ENCODE peak calls at places on chromosome X, in five cellular contexts. N, L, W, T and E are unnamed samples.

GRCh38 chrX:15202458-15203177 is 67.3 kb downstream of the ASB9 start:
- DNase-seq in T (no peak), W (peak), N (no peak), L (no peak), E (peak)

GRCh38 chrX:104310084-104310483 is 55.4 kb upstream of the ESX1 start:
- DNase-seq in T (no peak), W (peak), N (no peak), L (no peak), E (no peak)

GRCh38 chrX:48540015-48540350 is 469 bp downstream of the TBC1D25 start:
- DNase-seq in L (peak), N (no peak), T (peak), W (peak), E (no peak)

GRCh38 chrX:96568088-96568487 is 116.6 kb upstream of the DIAPH2 start:
- DNase-seq in W (no peak), T (no peak), N (no peak), L (no peak), E (no peak)

GRCh38 chrX:45758319-45758718 is 557.6 kb upstream of the DIPK2B start:
- DNase-seq in W (peak), T (no peak), N (no peak), L (no peak), E (no peak)

GRCh38 chrX:43870758-43871419 is 11.4 kb downstream of the MAOB start:
- DNase-seq in W (no peak), N (peak), T (no peak), L (no peak), E (no peak)

GRCh38 chrX:142089193-142089592 is 115.9 kb downstream of the MAGEC2 start:
- DNase-seq in L (no peak), N (no peak), T (no peak), W (peak), E (peak)

GRCh38 chrX:13647709-13648212 is 5.2 kb upstream of the TCEANC start:
- DNase-seq in W (peak), T (peak), L (peak), N (peak), E (no peak)

GRCh38 chrX:65706041-65706828 is 38.8 kb downstream of the MSN start:
- DNase-seq in L (no peak), N (peak), T (no peak), W (peak), E (peak)

GRCh38 chrX:139831689-139832456 is 101.0 kb downstream of the ATP11C start:
- DNase-seq in N (no peak), W (peak), T (peak), L (no peak), E (peak)

GRCh38 chrX:65587616-65588526 is 53.3 kb upstream of the LAS1L start:
- DNase-seq in N (peak), L (peak), T (peak), W (peak), E (no peak)

GRCh38 chrX:77949840-77950239 is 19.6 kb downstream of the PGAM4 start:
- DNase-seq in T (no peak), W (no peak), N (no peak), L (no peak), E (peak)

GRCh38 chrX:45778621-45779020 is 577.9 kb upstream of the DIPK2B start:
- DNase-seq in W (no peak), N (no peak), T (no peak), L (no peak), E (no peak)

GRCh38 chrX:10450959-10451355 is 169.4 kb downstream of the MID1 start:
- DNase-seq in L (no peak), T (no peak), N (no peak), W (no peak), E (no peak)

GRCh38 chrX:40864972-40865371 is 129.6 kb upstream of the MED14 start:
- DNase-seq in W (peak), T (no peak), N (no peak), L (no peak), E (no peak)

GRCh38 chrX:40383969-40384368 is 196.8 kb upstream of the ATP6AP2 start:
- DNase-seq in N (no peak), T (no peak), L (no peak), W (no peak), E (no peak)

GRCh38 chrX:97039363-97040029 is 155.8 kb downstream of the RPA4 start:
- DNase-seq in T (peak), N (peak), W (peak), L (no peak), E (no peak)

GRCh38 chrX:71616672-71617529 is 1.4 kb downstream of the CXCR3 start:
- DNase-seq in N (no peak), W (no peak), T (peak), L (no peak), E (no peak)

GRCh38 chrX:122219226-122219625 is 964.9 kb upstream of the GRIA3 start:
- DNase-seq in T (no peak), L (no peak), W (no peak), N (no peak), E (no peak)

GRCh38 chrX:152900937-152901445 is 3.1 kb downstream of the ZNF185 start:
- DNase-seq in L (no peak), T (no peak), W (no peak), N (no peak), E (no peak)

GRCh38 chrX:129648514-129649267 is 6.1 kb downstream of the APLN start:
- DNase-seq in N (no peak), W (no peak), T (no peak), L (no peak), E (no peak)

GRCh38 chrX:147958316-147958715 is 22.8 kb upstream of the FMR1NB start:
- DNase-seq in N (no peak), W (peak), T (no peak), L (no peak), E (no peak)

GRCh38 chrX:2342281-2342688 is 158.5 kb downstream of the DHRSX start:
- DNase-seq in W (no peak), T (no peak), L (no peak), N (peak), E (no peak)

GRCh38 chrX:47613082-47613481 is 6.6 kb downstream of the SYN1 start:
- DNase-seq in N (no peak), L (no peak), T (no peak), W (no peak), E (no peak)

GRCh38 chrX:102067966-102068723 is 57.3 kb upstream of the TCEAL2 start:
- DNase-seq in W (peak), L (no peak), T (no peak), N (no peak), E (no peak)

GRCh38 chrX:9569875-9570274 is 105.0 kb downstream of the TBL1X start:
- DNase-seq in T (no peak), W (peak), L (no peak), N (no peak), E (no peak)

GRCh38 chrX:48520455-48520854 is 1.2 kb upstream of the EBP start:
- DNase-seq in L (no peak), W (no peak), T (no peak), N (no peak), E (no peak)

GRCh38 chrX:73913580-73913979 is 350.6 kb downstream of the CHIC1 start:
- DNase-seq in T (no peak), W (peak), N (no peak), L (no peak), E (no peak)

GRCh38 chrX:102846544-102847236 is 90.4 kb upstream of the RAB40AL start:
- DNase-seq in N (no peak), W (peak), T (no peak), L (no peak), E (no peak)

GRCh38 chrX:47311857-47312774 is 58.3 kb upstream of the ZNF157 start:
- DNase-seq in W (peak), N (no peak), T (peak), L (peak), E (peak)

GRCh38 chrX:46380148-46380752 is 165.0 kb downstream of the ZNF674 start:
- DNase-seq in N (no peak), L (no peak), W (no peak), T (no peak), E (no peak)

GRCh38 chrX:130974323-130974722 is 71.3 kb upstream of the ENOX2 start:
- DNase-seq in W (peak), N (no peak), L (no peak), T (no peak), E (no peak)

GRCh38 chrX:37462346-37462745 is 109.1 kb upstream of the LANCL3 start:
- DNase-seq in N (no peak), L (no peak), W (no peak), T (no peak), E (no peak)
- TF ChIP-seq CTCF in N (no peak), L (no peak), W (no peak), T (no peak), E (no peak)

DNA sequence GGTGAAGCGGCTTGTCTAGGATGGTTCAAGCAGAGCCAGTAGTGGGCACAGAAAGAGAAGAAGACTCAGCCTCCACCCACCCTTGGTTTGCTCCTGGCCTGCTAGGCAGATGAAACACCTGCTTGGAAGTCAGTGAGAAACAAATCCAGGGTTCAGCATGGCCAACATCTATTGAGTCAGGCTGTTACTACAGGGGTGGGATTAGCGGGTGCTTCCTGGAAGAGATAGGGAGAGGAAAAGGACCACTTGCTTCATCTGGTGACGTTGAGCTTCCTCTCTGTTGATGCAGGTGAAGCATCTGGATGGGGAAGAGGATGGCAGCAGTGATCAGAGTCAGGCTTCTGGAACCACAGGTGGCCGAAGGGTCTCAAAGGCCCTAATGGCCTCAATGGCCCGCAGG is 3.0 kb downstream of the MAGED2 start:
- DNase-seq in N (no peak), W (no peak), L (no peak), T (no peak), E (no peak)
- H3K4me3 ChIP-seq in N (no peak), W (no peak), L (no peak), T (no peak), E (peak)

GRCh38 chrX:8453619-8454018 is 11.0 kb upstream of the VCX3B start:
- DNase-seq in T (no peak), L (no peak), W (no peak), N (no peak), E (no peak)

GRCh38 chrX:8455600-8455999 is 9.0 kb upstream of the VCX3B start:
- DNase-seq in T (no peak), W (no peak), N (no peak), L (no peak), E (no peak)
- TF ChIP-seq CTCF in T (no peak), W (no peak), N (no peak), L (no peak), E (no peak)

DNA sequence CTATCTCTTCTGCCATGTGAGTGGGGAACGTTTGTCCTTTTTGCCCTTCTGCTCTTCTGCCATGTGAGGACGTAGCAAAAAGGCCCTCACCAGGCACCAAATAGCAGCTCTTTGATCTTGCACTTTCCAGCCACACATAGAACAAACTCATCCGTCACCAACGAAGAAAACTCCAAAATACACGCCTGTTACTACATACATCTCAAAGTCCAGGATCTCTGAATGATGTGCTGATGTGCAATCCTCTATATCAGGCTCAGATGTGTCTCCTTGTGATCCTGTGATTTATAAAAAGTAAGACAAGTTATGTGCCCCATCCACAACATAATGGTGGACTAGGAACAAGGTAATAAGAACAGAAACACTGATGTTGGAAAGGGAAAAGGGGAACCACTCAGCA is 9.8 kb upstream of the TAB3 start:
- DNase-seq in T (no peak), W (no peak), N (no peak), L (no peak), E (no peak)
- H3K4me3 ChIP-seq in T (no peak), W (no peak), N (no peak), L (no peak), E (no peak)